ENCODE peak calls at places on chromosome 5, in five cellular contexts. J is MM.1S, N is AG09309, G is spleen, Q is astrocyte. Z is an unnamed sample.

GRCh38 chr5:96265487-96265886 is 167.6 kb downstream of the PCSK1 start:
- DNase-seq in N (no peak), G (no peak), Q (no peak), J (no peak), Z (no peak)

GRCh38 chr5:108720416-108720815 is 27.3 kb upstream of the FER start:
- DNase-seq in J (no peak), N (no peak), G (no peak), Q (peak; percentile 9), Z (no peak)

GRCh38 chr5:6056280-6056679 is 322.1 kb downstream of the MED10 start:
- DNase-seq in N (no peak), Q (no peak), J (no peak), G (no peak), Z (no peak)

GRCh38 chr5:1762878-1763547 is 36.6 kb downstream of the MRPL36 start:
- DNase-seq in Q (no peak), G (peak; percentile 41), N (no peak), J (no peak), Z (no peak)

GRCh38 chr5:79547429-79547822 is 33.5 kb upstream of the HOMER1 start:
- DNase-seq in Q (no peak), N (no peak), G (no peak), J (peak; percentile 93), Z (no peak)

GRCh38 chr5:55497712-55498111 is 37.1 kb downstream of the PLPP1 start:
- DNase-seq in Q (no peak), J (no peak), N (no peak), G (no peak), Z (no peak)

GRCh38 chr5:1523793-1524480 is at the start of gene LPCAT1:
- DNase-seq in Q (peak; percentile 43), G (peak; percentile 96), J (peak; percentile 84), N (no peak), Z (no peak)

GRCh38 chr5:161966544-161966943 is 101.0 kb upstream of the GABRG2 start:
- DNase-seq in G (no peak), Q (no peak), J (peak; percentile 14), N (no peak), Z (no peak)

GRCh38 chr5:4372481-4372880 is 767.6 kb upstream of the ADAMTS16 start:
- DNase-seq in G (no peak), N (no peak), J (no peak), Q (no peak), Z (no peak)

GRCh38 chr5:56142620-56143431 is 90.3 kb downstream of the ANKRD55 start:
- DNase-seq in G (no peak), N (no peak), Q (no peak), J (peak; percentile 97), Z (peak; percentile 66)

GRCh38 chr5:128813317-128813716 is 152.0 kb upstream of the SLC27A6 start:
- DNase-seq in Q (no peak), J (no peak), N (no peak), G (no peak), Z (no peak)

GRCh38 chr5:66010476-66010875 is 84.1 kb downstream of the ERBIN start:
- DNase-seq in J (peak; percentile 30), G (no peak), Q (peak; percentile 14), N (peak; percentile 21), Z (no peak)

GRCh38 chr5:75324791-75325190 is 12.2 kb upstream of the HMGCR start:
- DNase-seq in N (no peak), Q (no peak), J (no peak), G (no peak), Z (no peak)

GRCh38 chr5:149309354-149309753 is 35.9 kb upstream of the GRPEL2 start:
- DNase-seq in Q (no peak), N (no peak), J (no peak), G (no peak), Z (no peak)

GRCh38 chr5:128263357-128263756 is 179.8 kb downstream of the SLC12A2 start:
- DNase-seq in Q (no peak), J (no peak), N (no peak), G (no peak), Z (no peak)

GRCh38 chr5:147479949-147480348 is 29.9 kb downstream of the DPYSL3 start:
- DNase-seq in Q (peak; percentile 82), J (no peak), N (no peak), G (no peak), Z (no peak)

DNA sequence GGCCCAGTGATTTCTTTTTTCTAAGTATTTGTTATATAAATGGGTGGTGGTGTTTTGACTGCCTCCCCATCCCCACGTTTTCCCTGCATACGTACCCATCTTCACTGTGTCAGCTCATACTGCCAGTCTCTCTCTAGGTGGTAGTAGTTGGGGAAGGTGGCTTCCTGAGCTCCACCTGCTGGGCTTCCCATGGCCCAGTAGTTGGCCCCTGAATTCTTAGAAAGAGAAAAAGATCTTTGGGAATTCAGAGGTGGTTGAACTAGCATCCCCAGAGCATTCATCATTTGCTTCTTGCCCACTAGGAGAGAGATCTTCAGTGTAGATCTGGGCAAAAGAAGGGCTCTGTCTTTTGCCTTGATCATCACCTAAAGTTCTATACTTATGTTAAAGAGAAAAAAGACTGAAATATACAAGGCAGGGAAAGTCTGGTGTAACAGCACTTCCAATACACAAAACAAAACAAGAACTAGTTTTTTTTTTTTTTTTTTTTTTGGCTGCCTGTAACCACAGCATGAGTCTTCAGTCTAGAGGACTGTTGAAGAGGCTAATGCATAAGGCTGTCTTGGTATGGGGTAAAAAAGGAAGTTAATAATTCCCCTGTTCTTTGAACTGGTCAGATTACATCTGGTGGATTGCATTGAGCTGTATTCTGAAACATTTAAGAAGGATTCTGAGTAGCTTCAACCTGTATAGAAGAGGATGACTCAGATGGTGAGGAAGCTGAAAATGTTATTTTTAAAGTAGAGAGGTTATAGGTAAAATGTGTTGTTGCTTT is 128.7 kb downstream of the ATG10 start:
- DNase-seq in J (peak; percentile 12), Q (peak; percentile 72), N (no peak), G (no peak), Z (peak; percentile 29)
- TF ChIP-seq CTCF in J (no peak), Q (no peak), N (no peak), G (no peak), Z (no peak)

GRCh38 chr5:150464554-150465012 is 15.0 kb upstream of the RPS14 start:
- DNase-seq in N (no peak), G (no peak), Q (no peak), J (no peak), Z (no peak)

GRCh38 chr5:150458819-150459557 is 9.4 kb upstream of the RPS14 start:
- DNase-seq in Q (no peak), G (peak; percentile 96), N (no peak), J (peak; percentile 66), Z (no peak)

GRCh38 chr5:150460781-150461180 is 11.2 kb upstream of the RPS14 start:
- DNase-seq in N (no peak), G (no peak), Q (no peak), J (no peak), Z (no peak)

GRCh38 chr5:150457562-150458240 is 8.2 kb upstream of the RPS14 start:
- DNase-seq in Q (no peak), N (no peak), J (no peak), G (no peak), Z (no peak)

DNA sequence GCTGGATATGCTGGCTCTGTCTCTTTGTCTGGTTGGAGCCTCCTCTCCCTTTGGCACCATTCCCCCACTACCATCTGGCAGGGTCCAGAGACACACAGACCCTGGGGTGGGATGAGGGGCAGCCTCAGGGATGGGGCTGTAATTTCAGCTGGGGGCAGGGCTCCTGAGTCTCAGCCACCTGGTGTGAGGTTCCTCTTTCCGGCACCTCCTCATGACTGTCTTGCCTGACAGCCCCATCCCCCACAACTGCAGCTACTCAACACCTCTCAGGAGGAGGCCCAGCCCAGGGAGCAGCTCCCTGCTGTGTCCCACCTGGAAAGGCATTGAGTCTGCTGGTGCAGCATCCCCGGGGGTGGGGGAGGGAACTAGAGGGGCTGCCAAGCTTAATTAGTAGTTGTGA is 11.7 kb upstream of the RPS14 start:
- DNase-seq in G (peak; percentile 90), J (peak; percentile 65), N (no peak), Q (no peak), Z (peak; percentile 55)
- H3K4me3 ChIP-seq in G (no peak overlapping the region), J (no peak overlapping the region), N (no peak overlapping the region), Q (no peak overlapping the region), Z (no peak overlapping the region)

GRCh38 chr5:41968153-41968723 is 43.2 kb downstream of the FBXO4 start:
- DNase-seq in J (no peak), N (no peak), Q (no peak), G (no peak), Z (no peak)
- TF ChIP-seq CTCF in J (peak; percentile 7), N (peak; percentile 22), Q (no peak), G (no peak), Z (no peak)

DNA sequence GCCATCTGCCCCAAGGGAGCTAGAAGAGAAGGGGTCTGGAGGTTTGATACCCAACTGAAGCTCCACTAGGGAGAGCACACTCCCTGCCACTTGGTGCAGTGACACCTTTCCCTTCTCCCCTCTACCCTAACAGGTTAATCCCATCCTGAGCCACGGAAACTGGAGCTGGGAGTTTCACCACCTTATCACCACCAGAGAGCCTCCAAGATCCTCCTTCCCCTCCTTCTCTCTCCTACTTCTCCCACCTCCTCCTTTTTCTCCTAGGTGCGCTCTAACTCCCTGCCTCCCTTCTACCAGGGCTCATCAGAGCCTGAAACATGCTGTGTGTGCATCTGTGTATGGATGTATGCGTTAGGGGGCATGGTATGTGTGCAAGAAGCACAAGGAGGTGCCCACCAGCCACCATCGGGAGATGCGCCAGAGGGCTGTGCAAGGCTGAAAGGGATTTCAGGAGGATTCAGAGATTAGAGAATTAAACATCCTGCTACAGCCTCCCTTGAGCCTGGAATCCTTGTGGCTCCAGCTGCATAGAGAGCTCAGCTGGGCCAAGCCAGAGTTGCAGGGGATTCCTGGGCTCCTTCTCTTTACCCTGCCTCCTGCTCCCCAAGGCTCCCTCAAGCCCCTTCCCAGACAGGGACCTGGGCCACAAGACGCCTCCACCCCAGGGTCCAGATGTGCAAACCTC is 89.8 kb downstream of the PCDH1 start:
- DNase-seq in N (no peak), J (no peak), G (no peak), Q (no peak), Z (no peak)
- H3K4me3 ChIP-seq in N (no peak overlapping the region), J (no peak overlapping the region), G (no peak overlapping the region), Q (no peak overlapping the region), Z (no peak overlapping the region)

GRCh38 chr5:13976867-13977479 is 32.5 kb upstream of the DNAH5 start:
- DNase-seq in Q (peak; percentile 45), N (no peak), G (no peak), J (peak; percentile 16), Z (no peak)
- TF ChIP-seq CTCF in Q (peak; percentile 64), N (peak; percentile 56), G (no peak), J (peak; percentile 22), Z (peak; percentile 22)

DNA sequence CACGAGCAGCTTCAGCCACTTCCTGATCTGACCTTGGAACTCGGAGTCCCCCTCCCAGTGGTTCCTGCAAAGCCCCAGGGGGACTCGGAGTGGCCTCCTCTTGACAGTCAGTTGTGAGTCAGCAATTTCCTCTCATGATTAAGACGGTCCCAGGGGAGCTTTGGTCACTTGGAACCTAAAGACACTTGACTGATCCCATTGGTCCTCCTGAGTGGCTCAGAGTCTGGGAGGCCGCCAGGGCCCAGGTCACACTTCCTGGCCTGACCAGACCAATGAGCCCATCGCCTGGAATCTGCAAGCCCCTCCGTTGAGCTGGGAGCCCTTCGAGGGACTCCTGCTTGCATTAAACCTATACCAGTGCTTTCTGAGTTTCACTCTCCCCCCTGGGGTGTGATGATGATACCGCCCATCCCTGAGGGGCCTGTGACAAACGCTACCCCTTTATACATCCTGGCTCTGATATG is 29.1 kb downstream of the TSPAN17 start:
- DNase-seq in N (no peak), Q (no peak), J (no peak), G (no peak), Z (no peak)
- H3K4me3 ChIP-seq in N (no peak overlapping the region), Q (no peak overlapping the region), J (no peak overlapping the region), G (no peak overlapping the region), Z (no peak overlapping the region)

GRCh38 chr5:58477760-58478159 is 13.5 kb upstream of the GAPT start:
- DNase-seq in Q (no peak), G (no peak), J (no peak), N (no peak), Z (no peak)
- TF ChIP-seq CTCF in Q (no peak), G (no peak), J (peak; percentile 41), N (no peak), Z (peak; percentile 16)

GRCh38 chr5:43303242-43303641 is 10.0 kb downstream of the HMGCS1 start:
- DNase-seq in Q (no peak), J (no peak), G (no peak), N (no peak), Z (no peak)
- H3K4me3 ChIP-seq in Q (no peak overlapping the region), J (no peak overlapping the region), G (no peak overlapping the region), N (no peak overlapping the region), Z (no peak overlapping the region)

Z was measured in GM12864.